ENCODE peak calls at places on chromosomes 13 and 19, in nine cellular contexts. Y is GM19239; H is globus pallidus; D is activated CD4-positive, alpha-beta T cell treated with anti-CD3 and anti-CD28 coated beads for 48 hours; T is NCI-H345; E is GM03348; B is cardiac septum; Q is pancreas; N is fibroblast of mammary gland. A is an unnamed sample.

GRCh38 chr19:29559743-29560142 is 33.9 kb downstream of the VSTM2B start:
- DNase-seq in Y (no peak), H (no peak), D (no peak), T (no peak), E (no peak), B (peak), Q (no peak), N (no peak), A (no peak)

GRCh38 chr13:43445651-43446050 is 341.1 kb downstream of the ENOX1 start:
- DNase-seq in Y (no peak), H (no peak), D (no peak), T (no peak), E (no peak), B (no peak), Q (no peak), N (no peak), A (no peak)

GRCh38 chr19:38852231-38853044 is 2.7 kb upstream of the HNRNPL start:
- DNase-seq in Y (no peak), H (peak), D (peak), T (peak), E (peak), B (peak), Q (no peak), N (peak), A (peak)

GRCh38 chr19:49807174-49807830 is 5.8 kb downstream of the FUZ start:
- DNase-seq in Y (no peak), H (no peak), D (no peak), T (no peak), E (no peak), B (no peak), Q (no peak), N (no peak), A (no peak)

GRCh38 chr19:12884926-12885748 is 1.9 kb downstream of the KLF1 start:
- DNase-seq in Y (no peak), H (peak), D (peak), T (peak), E (peak), B (peak), Q (peak), N (peak), A (peak)

GRCh38 chr13:25375727-25376358 is 4.1 kb downstream of the ATP8A2 start:
- DNase-seq in Y (peak), H (peak), D (peak), T (peak), E (peak), B (no peak), Q (no peak), N (peak), A (no peak)

GRCh38 chr19:19562665-19563347 is 24.7 kb downstream of the CILP2 start:
- DNase-seq in Y (no peak), H (no peak), D (peak), T (no peak), E (no peak), B (no peak), Q (no peak), N (no peak), A (no peak)

GRCh38 chr13:40145139-40145538 is 489.7 kb downstream of the COG6 start:
- DNase-seq in Y (no peak), H (no peak), D (peak), T (no peak), E (no peak), B (no peak), Q (no peak), N (no peak), A (no peak)

GRCh38 chr19:34639491-34640085 is 37.4 kb downstream of the SCGB2B2 start:
- DNase-seq in Y (no peak), H (peak), D (peak), T (peak), E (peak), B (no peak), Q (no peak), N (peak), A (no peak)

GRCh38 chr19:55220525-55220924 is 8.0 kb downstream of the TMEM86B start:
- DNase-seq in Y (no peak), H (no peak), D (no peak), T (no peak), E (no peak), B (no peak), Q (no peak), N (no peak), A (no peak)

GRCh38 chr13:95298971-95299627 is 2.2 kb downstream of the ABCC4 start:
- DNase-seq in Y (no peak), H (no peak), D (peak), T (no peak), E (peak), B (no peak), Q (no peak), N (peak), A (no peak)

GRCh38 chr13:34430294-34430693 is 511.8 kb upstream of the NBEA start:
- DNase-seq in Y (no peak), H (no peak), D (no peak), T (no peak), E (peak), B (no peak), Q (no peak), N (peak), A (no peak)

GRCh38 chr13:74438911-74439310 is 304.7 kb upstream of the KLF12 start:
- DNase-seq in Y (no peak), H (no peak), D (no peak), T (no peak), E (no peak), B (no peak), Q (no peak), N (no peak), A (no peak)

GRCh38 chr19:5719274-5719960 is 529 bp downstream of the LONP1 start:
- DNase-seq in Y (no peak), H (peak), D (peak), T (peak), E (no peak), B (no peak), Q (no peak), N (no peak), A (no peak)

GRCh38 chr13:28000567-28000966 is 12.1 kb upstream of the URAD start:
- DNase-seq in Y (no peak), H (no peak), D (no peak), T (no peak), E (no peak), B (no peak), Q (no peak), N (no peak), A (no peak)

GRCh38 chr13:102536695-102537485 is 59.9 kb upstream of the TPP2 start:
- DNase-seq in Y (no peak), H (no peak), D (no peak), T (no peak), E (no peak), B (no peak), Q (no peak), N (no peak), A (no peak)

GRCh38 chr13:45882626-45883025 is 31.1 kb upstream of the SIAH3 start:
- DNase-seq in Y (no peak), H (no peak), D (no peak), T (no peak), E (no peak), B (no peak), Q (no peak), N (no peak), A (no peak)

GRCh38 chr19:4115050-4115817 is 8.7 kb downstream of the MAP2K2 start:
- DNase-seq in Y (peak), H (no peak), D (peak), T (no peak), E (no peak), B (no peak), Q (no peak), N (no peak), A (peak)

GRCh38 chr19:4061683-4062575 is 4.8 kb downstream of the ZBTB7A start:
- DNase-seq in Y (no peak), H (no peak), D (no peak), T (no peak), E (no peak), B (no peak), Q (peak), N (peak), A (peak)

GRCh38 chr13:64083396-64083795 is 2667.7 kb upstream of the PCDH20 start:
- DNase-seq in Y (no peak), H (no peak), D (no peak), T (no peak), E (no peak), B (no peak), Q (no peak), N (no peak), A (no peak)

GRCh38 chr19:12825259-12826131 is 8.9 kb downstream of the RTBDN start:
- DNase-seq in Y (no peak), H (no peak), D (peak), T (no peak), E (peak), B (no peak), Q (peak), N (no peak), A (no peak)

GRCh38 chr13:82758056-82758455 is 1124.2 kb downstream of the SLITRK1 start:
- DNase-seq in Y (no peak), H (peak), D (no peak), T (no peak), E (no peak), B (no peak), Q (no peak), N (peak), A (no peak)

GRCh38 chr13:48412881-48413351 is at the start of gene LPAR6:
- DNase-seq in Y (no peak), H (peak), D (no peak), T (no peak), E (peak), B (no peak), Q (no peak), N (peak), A (no peak)

GRCh38 chr19:45677351-45678230 is 9.6 kb downstream of the GIPR start:
- DNase-seq in Y (peak), H (peak), D (peak), T (no peak), E (peak), B (no peak), Q (peak), N (peak), A (peak)

GRCh38 chr13:43200736-43201135 is 177.3 kb downstream of the DNAJC15 start:
- DNase-seq in Y (no peak), H (no peak), D (no peak), T (no peak), E (no peak), B (no peak), Q (no peak), N (no peak), A (no peak)

GRCh38 chr19:23914402-23915286 is at the start of gene ZNF726:
- DNase-seq in Y (peak), H (peak), D (peak), T (no peak), E (peak), B (peak), Q (peak), N (peak), A (peak)

GRCh38 chr13:24071423-24072075 is 89.0 kb upstream of the SPATA13 start:
- DNase-seq in Y (no peak), H (no peak), D (no peak), T (no peak), E (peak), B (no peak), Q (no peak), N (peak), A (no peak)

GRCh38 chr13:49995535-49996165 is 1.2 kb upstream of the TRIM13 start:
- DNase-seq in Y (no peak), H (no peak), D (no peak), T (no peak), E (no peak), B (no peak), Q (no peak), N (peak), A (no peak)

GRCh38 chr13:23959231-23959862 is 62.0 kb upstream of the C1QTNF9B start:
- DNase-seq in Y (no peak), H (no peak), D (no peak), T (no peak), E (no peak), B (no peak), Q (no peak), N (peak), A (no peak)

GRCh38 chr19:30227661-30228112 is 144.5 kb upstream of the ZNF536 start:
- DNase-seq in Y (peak), H (peak), D (peak), T (no peak), E (peak), B (no peak), Q (peak), N (peak), A (peak)

GRCh38 chr13:98581971-98582702 is 5.2 kb upstream of the STK24 start:
- DNase-seq in Y (no peak), H (no peak), D (no peak), T (peak), E (peak), B (no peak), Q (no peak), N (peak), A (no peak)

GRCh38 chr13:99059498-99060070 is 81.7 kb upstream of the DOCK9 start:
- DNase-seq in Y (no peak), H (no peak), D (no peak), T (no peak), E (no peak), B (no peak), Q (no peak), N (no peak), A (no peak)

A was measured in spleen.